ENCODE peak calls at places on chromosomes 6 and 20, in ten cellular contexts. One of them, this sample, is unnamed.

GRCh38 chr6:78538002-78538401 is 329.3 kb upstream of the IRAK1BP1 start:
- DNase-seq in sigmoid colon: no peak
- DNase-seq in Peyer's patch: no peak
- DNase-seq in body of pancreas: no peak
- DNase-seq in adrenal gland: no peak
- DNase-seq in transverse colon: no peak
- DNase-seq in A549: no peak
- DNase-seq in stomach: no peak
- DNase-seq in spleen: no peak
- DNase-seq in GM12891: no peak
- DNase-seq in this sample: no peak

GRCh38 chr20:61271273-61272221 is 19.5 kb downstream of the CDH4 start:
- DNase-seq in stomach: no peak
- DNase-seq in adrenal gland: no peak
- DNase-seq in A549: no peak
- DNase-seq in body of pancreas: no peak
- DNase-seq in spleen: no peak
- DNase-seq in Peyer's patch: no peak
- DNase-seq in GM12891: no peak
- DNase-seq in sigmoid colon: no peak
- DNase-seq in transverse colon: no peak
- DNase-seq in this sample: no peak

GRCh38 chr20:61957961-61958715 is 107.5 kb downstream of the TAF4 start:
- DNase-seq in Peyer's patch: no peak
- DNase-seq in adrenal gland: no peak
- DNase-seq in sigmoid colon: peak
- DNase-seq in spleen: peak
- DNase-seq in GM12891: no peak
- DNase-seq in body of pancreas: no peak
- DNase-seq in stomach: no peak
- DNase-seq in transverse colon: no peak
- DNase-seq in A549: no peak
- DNase-seq in this sample: no peak

GRCh38 chr6:3905853-3906190 is 56.6 kb downstream of the FAM50B start:
- DNase-seq in sigmoid colon: no peak
- DNase-seq in transverse colon: no peak
- DNase-seq in body of pancreas: no peak
- DNase-seq in stomach: no peak
- DNase-seq in A549: no peak
- DNase-seq in Peyer's patch: no peak
- DNase-seq in GM12891: no peak
- DNase-seq in spleen: peak
- DNase-seq in adrenal gland: no peak
- DNase-seq in this sample: no peak

GRCh38 chr6:50720623-50721022 is 7.3 kb downstream of the TFAP2D start:
- DNase-seq in adrenal gland: no peak
- DNase-seq in stomach: no peak
- DNase-seq in body of pancreas: no peak
- DNase-seq in transverse colon: no peak
- DNase-seq in Peyer's patch: no peak
- DNase-seq in spleen: no peak
- DNase-seq in sigmoid colon: no peak
- DNase-seq in A549: no peak
- DNase-seq in GM12891: no peak
- DNase-seq in this sample: no peak

GRCh38 chr20:13685623-13686022 is 46.9 kb upstream of the TASP1 start:
- DNase-seq in sigmoid colon: no peak
- DNase-seq in transverse colon: no peak
- DNase-seq in A549: no peak
- DNase-seq in GM12891: no peak
- DNase-seq in body of pancreas: no peak
- DNase-seq in stomach: no peak
- DNase-seq in adrenal gland: no peak
- DNase-seq in Peyer's patch: no peak
- DNase-seq in spleen: no peak
- DNase-seq in this sample: no peak

GRCh38 chr6:84065718-84066290 is 32.2 kb downstream of the MRAP2 start:
- DNase-seq in GM12891: no peak
- DNase-seq in adrenal gland: no peak
- DNase-seq in Peyer's patch: no peak
- DNase-seq in sigmoid colon: no peak
- DNase-seq in body of pancreas: no peak
- DNase-seq in transverse colon: no peak
- DNase-seq in A549: no peak
- DNase-seq in stomach: no peak
- DNase-seq in spleen: no peak
- DNase-seq in this sample: peak

GRCh38 chr20:19947611-19948264 is 69.4 kb upstream of the NAA20 start:
- DNase-seq in adrenal gland: no peak
- DNase-seq in stomach: peak
- DNase-seq in sigmoid colon: no peak
- DNase-seq in GM12891: no peak
- DNase-seq in spleen: no peak
- DNase-seq in Peyer's patch: no peak
- DNase-seq in body of pancreas: peak
- DNase-seq in A549: no peak
- DNase-seq in transverse colon: no peak
- DNase-seq in this sample: peak

GRCh38 chr6:115514656-115515055 is 546.0 kb downstream of the FRK start:
- DNase-seq in sigmoid colon: no peak
- DNase-seq in stomach: no peak
- DNase-seq in GM12891: no peak
- DNase-seq in adrenal gland: no peak
- DNase-seq in Peyer's patch: no peak
- DNase-seq in transverse colon: no peak
- DNase-seq in spleen: no peak
- DNase-seq in A549: no peak
- DNase-seq in body of pancreas: no peak
- DNase-seq in this sample: no peak

GRCh38 chr20:38551056-38551626 is 29.9 kb upstream of the ADIG start:
- DNase-seq in transverse colon: no peak
- DNase-seq in spleen: no peak
- DNase-seq in A549: no peak
- DNase-seq in stomach: no peak
- DNase-seq in GM12891: no peak
- DNase-seq in sigmoid colon: no peak
- DNase-seq in body of pancreas: no peak
- DNase-seq in adrenal gland: no peak
- DNase-seq in Peyer's patch: no peak
- DNase-seq in this sample: no peak

GRCh38 chr6:14210663-14211595 is 93.4 kb downstream of the CD83 start:
- DNase-seq in GM12891: peak
- DNase-seq in sigmoid colon: peak
- DNase-seq in stomach: peak
- DNase-seq in transverse colon: peak
- DNase-seq in body of pancreas: peak
- DNase-seq in spleen: peak
- DNase-seq in A549: peak
- DNase-seq in Peyer's patch: peak
- DNase-seq in adrenal gland: peak
- DNase-seq in this sample: peak
- TF ChIP-seq POLR2A in GM12891: peak
- TF ChIP-seq POLR2A in sigmoid colon: peak
- TF ChIP-seq POLR2A in stomach: no peak
- TF ChIP-seq POLR2A in transverse colon: peak
- TF ChIP-seq POLR2A in body of pancreas: no peak
- TF ChIP-seq POLR2A in spleen: no peak
- TF ChIP-seq POLR2A in A549: peak
- TF ChIP-seq POLR2A in Peyer's patch: peak
- TF ChIP-seq POLR2A in adrenal gland: peak
- TF ChIP-seq POLR2A in this sample: peak

GRCh38 chr20:36050436-36051317 is 82.3 kb downstream of the CNBD2 start:
- DNase-seq in body of pancreas: peak
- DNase-seq in Peyer's patch: peak
- DNase-seq in transverse colon: peak
- DNase-seq in stomach: peak
- DNase-seq in A549: peak
- DNase-seq in spleen: peak
- DNase-seq in adrenal gland: peak
- DNase-seq in sigmoid colon: peak
- DNase-seq in GM12891: peak
- DNase-seq in this sample: peak
- TF ChIP-seq POLR2A in body of pancreas: peak
- TF ChIP-seq POLR2A in Peyer's patch: peak
- TF ChIP-seq POLR2A in transverse colon: peak
- TF ChIP-seq POLR2A in stomach: no peak
- TF ChIP-seq POLR2A in A549: peak
- TF ChIP-seq POLR2A in spleen: peak
- TF ChIP-seq POLR2A in adrenal gland: peak
- TF ChIP-seq POLR2A in sigmoid colon: peak
- TF ChIP-seq POLR2A in GM12891: peak
- TF ChIP-seq POLR2A in this sample: peak

GRCh38 chr20:6744805-6745204 is 22.7 kb upstream of the BMP2 start:
- DNase-seq in spleen: no peak
- DNase-seq in stomach: no peak
- DNase-seq in sigmoid colon: no peak
- DNase-seq in Peyer's patch: no peak
- DNase-seq in GM12891: no peak
- DNase-seq in adrenal gland: no peak
- DNase-seq in A549: no peak
- DNase-seq in transverse colon: no peak
- DNase-seq in body of pancreas: no peak
- DNase-seq in this sample: no peak

GRCh38 chr20:6739406-6739805 is 28.1 kb upstream of the BMP2 start:
- DNase-seq in sigmoid colon: no peak
- DNase-seq in stomach: no peak
- DNase-seq in adrenal gland: no peak
- DNase-seq in spleen: no peak
- DNase-seq in transverse colon: no peak
- DNase-seq in Peyer's patch: no peak
- DNase-seq in GM12891: no peak
- DNase-seq in A549: no peak
- DNase-seq in body of pancreas: no peak
- DNase-seq in this sample: no peak

GRCh38 chr20:6744171-6744570 is 23.3 kb upstream of the BMP2 start:
- DNase-seq in GM12891: no peak
- DNase-seq in sigmoid colon: no peak
- DNase-seq in transverse colon: no peak
- DNase-seq in Peyer's patch: no peak
- DNase-seq in spleen: no peak
- DNase-seq in A549: no peak
- DNase-seq in stomach: no peak
- DNase-seq in body of pancreas: no peak
- DNase-seq in adrenal gland: no peak
- DNase-seq in this sample: no peak

GRCh38 chr20:6735913-6736845 is 31.3 kb upstream of the BMP2 start:
- DNase-seq in transverse colon: no peak
- DNase-seq in body of pancreas: no peak
- DNase-seq in Peyer's patch: no peak
- DNase-seq in GM12891: no peak
- DNase-seq in adrenal gland: no peak
- DNase-seq in stomach: peak
- DNase-seq in A549: no peak
- DNase-seq in sigmoid colon: no peak
- DNase-seq in spleen: no peak
- DNase-seq in this sample: no peak

GRCh38 chr20:6740096-6740495 is 27.4 kb upstream of the BMP2 start:
- DNase-seq in body of pancreas: no peak
- DNase-seq in A549: no peak
- DNase-seq in GM12891: no peak
- DNase-seq in spleen: no peak
- DNase-seq in sigmoid colon: no peak
- DNase-seq in adrenal gland: no peak
- DNase-seq in stomach: no peak
- DNase-seq in Peyer's patch: no peak
- DNase-seq in transverse colon: no peak
- DNase-seq in this sample: no peak
- TF ChIP-seq POLR2A in body of pancreas: no peak
- TF ChIP-seq POLR2A in A549: no peak
- TF ChIP-seq POLR2A in GM12891: no peak
- TF ChIP-seq POLR2A in spleen: no peak
- TF ChIP-seq POLR2A in sigmoid colon: no peak
- TF ChIP-seq POLR2A in adrenal gland: no peak
- TF ChIP-seq POLR2A in stomach: no peak
- TF ChIP-seq POLR2A in Peyer's patch: no peak
- TF ChIP-seq POLR2A in transverse colon: no peak
- TF ChIP-seq POLR2A in this sample: no peak

GRCh38 chr6:40568062-40568708 is 19.0 kb downstream of the LRFN2 start:
- DNase-seq in A549: no peak
- DNase-seq in stomach: no peak
- DNase-seq in sigmoid colon: no peak
- DNase-seq in spleen: no peak
- DNase-seq in body of pancreas: no peak
- DNase-seq in Peyer's patch: no peak
- DNase-seq in GM12891: no peak
- DNase-seq in adrenal gland: no peak
- DNase-seq in transverse colon: no peak
- DNase-seq in this sample: no peak
- TF ChIP-seq POLR2A in A549: no peak
- TF ChIP-seq POLR2A in stomach: no peak
- TF ChIP-seq POLR2A in sigmoid colon: no peak
- TF ChIP-seq POLR2A in spleen: no peak
- TF ChIP-seq POLR2A in body of pancreas: no peak
- TF ChIP-seq POLR2A in Peyer's patch: no peak
- TF ChIP-seq POLR2A in GM12891: no peak
- TF ChIP-seq POLR2A in adrenal gland: no peak
- TF ChIP-seq POLR2A in transverse colon: no peak
- TF ChIP-seq POLR2A in this sample: no peak

DNA sequence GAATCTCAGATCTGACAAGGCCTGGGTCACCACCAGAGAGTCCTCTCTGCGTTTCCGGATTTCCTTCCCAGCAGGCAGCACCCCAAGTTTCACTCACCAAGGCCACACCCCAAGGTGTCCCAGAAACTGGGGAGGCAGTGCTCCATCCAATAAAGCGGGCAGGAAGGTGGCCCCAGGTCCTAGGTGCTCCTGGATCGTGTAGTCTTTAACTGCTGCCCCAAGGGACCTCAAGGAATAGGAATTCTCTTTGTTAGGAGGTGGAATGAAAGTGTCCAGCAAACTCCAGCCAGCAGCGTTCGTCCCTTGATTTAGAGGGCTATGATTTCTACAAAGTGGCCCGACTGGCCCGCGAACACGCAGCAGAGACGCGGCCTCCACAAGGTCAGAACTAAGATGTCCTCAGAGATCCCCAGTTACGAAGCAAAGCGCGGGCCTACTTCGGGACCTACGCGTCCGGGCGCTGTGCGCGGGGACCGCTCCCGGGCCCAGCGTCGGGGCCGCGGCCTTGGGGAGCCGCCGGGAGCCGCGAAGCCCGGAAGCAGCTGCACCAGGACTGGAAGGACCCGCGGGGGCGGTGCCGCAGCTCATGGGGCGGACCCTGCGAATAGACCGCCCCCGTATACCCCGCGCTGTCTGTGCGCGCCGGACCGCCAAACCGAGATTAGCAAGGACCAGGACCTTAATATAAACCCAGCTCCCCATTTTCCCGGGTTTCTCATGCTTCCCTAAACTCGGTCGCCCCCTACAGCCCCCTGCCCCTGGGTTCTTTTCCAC is at the start of gene C6orf47:
- DNase-seq in stomach: peak
- DNase-seq in body of pancreas: peak
- DNase-seq in sigmoid colon: peak
- DNase-seq in Peyer's patch: peak
- DNase-seq in A549: peak
- DNase-seq in GM12891: peak
- DNase-seq in transverse colon: peak
- DNase-seq in adrenal gland: peak
- DNase-seq in spleen: peak
- DNase-seq in this sample: peak
- TF ChIP-seq POLR2A in stomach: no peak
- TF ChIP-seq POLR2A in body of pancreas: peak
- TF ChIP-seq POLR2A in sigmoid colon: peak
- TF ChIP-seq POLR2A in Peyer's patch: peak
- TF ChIP-seq POLR2A in A549: peak
- TF ChIP-seq POLR2A in GM12891: peak
- TF ChIP-seq POLR2A in transverse colon: peak
- TF ChIP-seq POLR2A in adrenal gland: peak
- TF ChIP-seq POLR2A in spleen: peak
- TF ChIP-seq POLR2A in this sample: peak

This sample was measured in H54.